ENCODE peak calls at places on chromosome 9, in seven cellular contexts. One of them, this sample, is unnamed.

GRCh38 chr9:87148391-87149237 is 201.3 kb upstream of the GAS1 start:
- DNase-seq in NCI-H446 treated with DMSO at 0.1 percent for 48 hours: no peak
- DNase-seq in GM23248: peak
- DNase-seq in fibroblast of pulmonary artery: peak
- DNase-seq in Right ventricle myocardium superior: peak
- DNase-seq in fibroblast of gingiva: peak
- DNase-seq in HS-5: peak
- DNase-seq in this sample: peak

GRCh38 chr9:2662496-2662895 is 40.9 kb downstream of the VLDLR start:
- DNase-seq in NCI-H446 treated with DMSO at 0.1 percent for 48 hours: no peak
- DNase-seq in GM23248: no peak
- DNase-seq in fibroblast of pulmonary artery: peak
- DNase-seq in Right ventricle myocardium superior: no peak
- DNase-seq in fibroblast of gingiva: no peak
- DNase-seq in HS-5: no peak
- DNase-seq in this sample: no peak

GRCh38 chr9:31084331-31084730 is 1300.1 kb upstream of the ACO1 start:
- DNase-seq in NCI-H446 treated with DMSO at 0.1 percent for 48 hours: no peak
- DNase-seq in GM23248: no peak
- DNase-seq in fibroblast of pulmonary artery: no peak
- DNase-seq in Right ventricle myocardium superior: no peak
- DNase-seq in fibroblast of gingiva: no peak
- DNase-seq in HS-5: no peak
- DNase-seq in this sample: no peak

GRCh38 chr9:87711857-87712800 is 13.8 kb upstream of the CTSL start:
- DNase-seq in NCI-H446 treated with DMSO at 0.1 percent for 48 hours: no peak
- DNase-seq in GM23248: peak
- DNase-seq in fibroblast of pulmonary artery: peak
- DNase-seq in Right ventricle myocardium superior: no peak
- DNase-seq in fibroblast of gingiva: peak
- DNase-seq in HS-5: peak
- DNase-seq in this sample: peak

GRCh38 chr9:127555830-127556820 is 56.0 kb upstream of the STXBP1 start:
- DNase-seq in NCI-H446 treated with DMSO at 0.1 percent for 48 hours: no peak
- DNase-seq in GM23248: peak
- DNase-seq in fibroblast of pulmonary artery: peak
- DNase-seq in Right ventricle myocardium superior: peak
- DNase-seq in fibroblast of gingiva: peak
- DNase-seq in HS-5: peak
- DNase-seq in this sample: peak

GRCh38 chr9:27371382-27371781 is 74.4 kb upstream of the EQTN start:
- DNase-seq in NCI-H446 treated with DMSO at 0.1 percent for 48 hours: no peak
- DNase-seq in GM23248: no peak
- DNase-seq in fibroblast of pulmonary artery: no peak
- DNase-seq in Right ventricle myocardium superior: no peak
- DNase-seq in fibroblast of gingiva: no peak
- DNase-seq in HS-5: no peak
- DNase-seq in this sample: no peak

GRCh38 chr9:116456490-116457088 is 230.5 kb upstream of the TRIM32 start:
- DNase-seq in NCI-H446 treated with DMSO at 0.1 percent for 48 hours: no peak
- DNase-seq in GM23248: no peak
- DNase-seq in fibroblast of pulmonary artery: no peak
- DNase-seq in Right ventricle myocardium superior: no peak
- DNase-seq in fibroblast of gingiva: no peak
- DNase-seq in HS-5: no peak
- DNase-seq in this sample: no peak

GRCh38 chr9:4573634-4574391 is 83.5 kb downstream of the SLC1A1 start:
- DNase-seq in NCI-H446 treated with DMSO at 0.1 percent for 48 hours: no peak
- DNase-seq in GM23248: no peak
- DNase-seq in fibroblast of pulmonary artery: no peak
- DNase-seq in Right ventricle myocardium superior: no peak
- DNase-seq in fibroblast of gingiva: no peak
- DNase-seq in HS-5: no peak
- DNase-seq in this sample: no peak

GRCh38 chr9:108468364-108468763 is 387.4 kb downstream of the ACTL7B start:
- DNase-seq in NCI-H446 treated with DMSO at 0.1 percent for 48 hours: no peak
- DNase-seq in GM23248: peak
- DNase-seq in fibroblast of pulmonary artery: peak
- DNase-seq in Right ventricle myocardium superior: peak
- DNase-seq in fibroblast of gingiva: peak
- DNase-seq in HS-5: no peak
- DNase-seq in this sample: peak

GRCh38 chr9:96302021-96302420 is at the start of gene HSD17B3:
- DNase-seq in NCI-H446 treated with DMSO at 0.1 percent for 48 hours: no peak
- DNase-seq in GM23248: no peak
- DNase-seq in fibroblast of pulmonary artery: no peak
- DNase-seq in Right ventricle myocardium superior: no peak
- DNase-seq in fibroblast of gingiva: no peak
- DNase-seq in HS-5: no peak
- DNase-seq in this sample: no peak

GRCh38 chr9:132547436-132547835 is 35.0 kb upstream of the BARHL1 start:
- DNase-seq in NCI-H446 treated with DMSO at 0.1 percent for 48 hours: no peak
- DNase-seq in GM23248: no peak
- DNase-seq in fibroblast of pulmonary artery: no peak
- DNase-seq in Right ventricle myocardium superior: no peak
- DNase-seq in fibroblast of gingiva: no peak
- DNase-seq in HS-5: no peak
- DNase-seq in this sample: no peak

GRCh38 chr9:73176450-73176875 is 24.8 kb downstream of the ANXA1 start:
- DNase-seq in NCI-H446 treated with DMSO at 0.1 percent for 48 hours: peak
- DNase-seq in GM23248: peak
- DNase-seq in fibroblast of pulmonary artery: no peak
- DNase-seq in Right ventricle myocardium superior: no peak
- DNase-seq in fibroblast of gingiva: peak
- DNase-seq in HS-5: no peak
- DNase-seq in this sample: peak

GRCh38 chr9:85647571-85647970 is 94.2 kb downstream of the AGTPBP1 start:
- DNase-seq in NCI-H446 treated with DMSO at 0.1 percent for 48 hours: no peak
- DNase-seq in GM23248: no peak
- DNase-seq in fibroblast of pulmonary artery: no peak
- DNase-seq in Right ventricle myocardium superior: no peak
- DNase-seq in fibroblast of gingiva: no peak
- DNase-seq in HS-5: no peak
- DNase-seq in this sample: no peak

GRCh38 chr9:69905291-69905690 is 84.7 kb downstream of the CFAP95 start:
- DNase-seq in NCI-H446 treated with DMSO at 0.1 percent for 48 hours: no peak
- DNase-seq in GM23248: peak
- DNase-seq in fibroblast of pulmonary artery: no peak
- DNase-seq in Right ventricle myocardium superior: no peak
- DNase-seq in fibroblast of gingiva: no peak
- DNase-seq in HS-5: no peak
- DNase-seq in this sample: no peak

GRCh38 chr9:123369296-123369695 is 13.3 kb downstream of the CRB2 start:
- DNase-seq in NCI-H446 treated with DMSO at 0.1 percent for 48 hours: no peak
- DNase-seq in GM23248: no peak
- DNase-seq in fibroblast of pulmonary artery: no peak
- DNase-seq in Right ventricle myocardium superior: no peak
- DNase-seq in fibroblast of gingiva: no peak
- DNase-seq in HS-5: no peak
- DNase-seq in this sample: no peak

GRCh38 chr9:137368431-137369110 is 54.4 kb downstream of the EXD3 start:
- DNase-seq in NCI-H446 treated with DMSO at 0.1 percent for 48 hours: no peak
- DNase-seq in GM23248: peak
- DNase-seq in fibroblast of pulmonary artery: no peak
- DNase-seq in Right ventricle myocardium superior: peak
- DNase-seq in fibroblast of gingiva: no peak
- DNase-seq in HS-5: no peak
- DNase-seq in this sample: no peak

GRCh38 chr9:120104771-120105170 is 475.2 kb downstream of the CDK5RAP2 start:
- DNase-seq in NCI-H446 treated with DMSO at 0.1 percent for 48 hours: no peak
- DNase-seq in GM23248: peak
- DNase-seq in fibroblast of pulmonary artery: no peak
- DNase-seq in Right ventricle myocardium superior: no peak
- DNase-seq in fibroblast of gingiva: no peak
- DNase-seq in HS-5: no peak
- DNase-seq in this sample: no peak

GRCh38 chr9:126487856-126488255 is 125.9 kb upstream of the LMX1B start:
- DNase-seq in NCI-H446 treated with DMSO at 0.1 percent for 48 hours: no peak
- DNase-seq in GM23248: no peak
- DNase-seq in fibroblast of pulmonary artery: no peak
- DNase-seq in Right ventricle myocardium superior: no peak
- DNase-seq in fibroblast of gingiva: no peak
- DNase-seq in HS-5: no peak
- DNase-seq in this sample: no peak

GRCh38 chr9:95095619-95096355 is 221.7 kb downstream of the FANCC start:
- DNase-seq in NCI-H446 treated with DMSO at 0.1 percent for 48 hours: no peak
- DNase-seq in GM23248: no peak
- DNase-seq in fibroblast of pulmonary artery: no peak
- DNase-seq in Right ventricle myocardium superior: peak
- DNase-seq in fibroblast of gingiva: no peak
- DNase-seq in HS-5: no peak
- DNase-seq in this sample: no peak

GRCh38 chr9:136587145-136587943 is 41.5 kb upstream of the NOTCH1 start:
- DNase-seq in NCI-H446 treated with DMSO at 0.1 percent for 48 hours: no peak
- DNase-seq in GM23248: peak
- DNase-seq in fibroblast of pulmonary artery: peak
- DNase-seq in Right ventricle myocardium superior: peak
- DNase-seq in fibroblast of gingiva: peak
- DNase-seq in HS-5: no peak
- DNase-seq in this sample: peak

GRCh38 chr9:133935328-133936040 is 56.6 kb downstream of the VAV2 start:
- DNase-seq in NCI-H446 treated with DMSO at 0.1 percent for 48 hours: no peak
- DNase-seq in GM23248: no peak
- DNase-seq in fibroblast of pulmonary artery: peak
- DNase-seq in Right ventricle myocardium superior: peak
- DNase-seq in fibroblast of gingiva: no peak
- DNase-seq in HS-5: no peak
- DNase-seq in this sample: peak

GRCh38 chr9:96554801-96555566 is 64.7 kb downstream of the CDC14B start:
- DNase-seq in NCI-H446 treated with DMSO at 0.1 percent for 48 hours: no peak
- DNase-seq in GM23248: peak
- DNase-seq in fibroblast of pulmonary artery: peak
- DNase-seq in Right ventricle myocardium superior: no peak
- DNase-seq in fibroblast of gingiva: peak
- DNase-seq in HS-5: peak
- DNase-seq in this sample: peak

GRCh38 chr9:35180801-35181200 is 19.0 kb downstream of the UNC13B start:
- DNase-seq in NCI-H446 treated with DMSO at 0.1 percent for 48 hours: no peak
- DNase-seq in GM23248: no peak
- DNase-seq in fibroblast of pulmonary artery: no peak
- DNase-seq in Right ventricle myocardium superior: no peak
- DNase-seq in fibroblast of gingiva: no peak
- DNase-seq in HS-5: no peak
- DNase-seq in this sample: no peak